ENCODE peak calls at places on chromosomes 7 and 10, in four cellular contexts. One of them, this sample, is unnamed.

GRCh38 chr10:80536361-80536835 is 1.3 kb upstream of the SH2D4B start:
- DNase-seq in lower lobe of right lung: no peak
- DNase-seq in IMR-90: no peak
- DNase-seq in PC-3: no peak
- DNase-seq in this sample: no peak

GRCh38 chr10:105647354-105647753 is 1006.3 kb downstream of the SORCS3 start:
- DNase-seq in lower lobe of right lung: no peak
- DNase-seq in IMR-90: no peak
- DNase-seq in PC-3: no peak
- DNase-seq in this sample: no peak

GRCh38 chr7:91310829-91311460 is 46.7 kb downstream of the FZD1 start:
- DNase-seq in lower lobe of right lung: no peak
- DNase-seq in IMR-90: peak; percentile 52
- DNase-seq in PC-3: peak; percentile 31
- DNase-seq in this sample: peak; percentile 4

GRCh38 chr7:43888983-43889945 is 17.1 kb downstream of the URGCP start:
- DNase-seq in lower lobe of right lung: no peak
- DNase-seq in IMR-90: peak; percentile 51
- DNase-seq in PC-3: no peak
- DNase-seq in this sample: no peak

GRCh38 chr7:37287093-37287492 is 161.6 kb downstream of the ELMO1 start:
- DNase-seq in lower lobe of right lung: no peak
- DNase-seq in IMR-90: no peak
- DNase-seq in PC-3: no peak
- DNase-seq in this sample: no peak

GRCh38 chr10:14225374-14225773 is 105.3 kb downstream of the FRMD4A start:
- DNase-seq in lower lobe of right lung: no peak
- DNase-seq in IMR-90: no peak
- DNase-seq in PC-3: no peak
- DNase-seq in this sample: no peak

GRCh38 chr7:132162745-132163144 is 413.5 kb downstream of the PLXNA4 start:
- DNase-seq in lower lobe of right lung: no peak
- DNase-seq in IMR-90: no peak
- DNase-seq in PC-3: no peak
- DNase-seq in this sample: no peak

GRCh38 chr10:85008493-85009181 is 680.2 kb downstream of the CCSER2 start:
- DNase-seq in lower lobe of right lung: no peak
- DNase-seq in IMR-90: no peak
- DNase-seq in PC-3: no peak
- DNase-seq in this sample: peak; percentile 31

GRCh38 chr7:105797652-105798051 is 78.7 kb downstream of the ATXN7L1 start:
- DNase-seq in lower lobe of right lung: no peak
- DNase-seq in IMR-90: no peak
- DNase-seq in PC-3: no peak
- DNase-seq in this sample: no peak

GRCh38 chr7:2859952-2860351 is 15.8 kb upstream of the GNA12 start:
- DNase-seq in lower lobe of right lung: no peak
- DNase-seq in IMR-90: no peak
- DNase-seq in PC-3: no peak
- DNase-seq in this sample: no peak

GRCh38 chr10:18359839-18360238 is 219.6 kb downstream of the CACNB2 start:
- DNase-seq in lower lobe of right lung: no peak
- DNase-seq in IMR-90: no peak
- DNase-seq in PC-3: no peak
- DNase-seq in this sample: no peak
- H3K27ac ChIP-seq in lower lobe of right lung: no peak overlapping the region
- H3K27ac ChIP-seq in IMR-90: no peak overlapping the region
- H3K27ac ChIP-seq in PC-3: no peak overlapping the region
- H3K27ac ChIP-seq in this sample: no peak overlapping the region

GRCh38 chr10:4082851-4083250 is 297.8 kb upstream of the KLF6 start:
- DNase-seq in lower lobe of right lung: no peak
- DNase-seq in IMR-90: no peak
- DNase-seq in PC-3: no peak
- DNase-seq in this sample: no peak

GRCh38 chr10:4081691-4082111 is 296.7 kb upstream of the KLF6 start:
- DNase-seq in lower lobe of right lung: no peak
- DNase-seq in IMR-90: no peak
- DNase-seq in PC-3: no peak
- DNase-seq in this sample: no peak

GRCh38 chr10:4083509-4084003 is 298.5 kb upstream of the KLF6 start:
- DNase-seq in lower lobe of right lung: no peak
- DNase-seq in IMR-90: no peak
- DNase-seq in PC-3: no peak
- DNase-seq in this sample: peak; percentile 22

GRCh38 chr10:4088354-4089066 is 303.5 kb upstream of the KLF6 start:
- DNase-seq in lower lobe of right lung: no peak
- DNase-seq in IMR-90: no peak
- DNase-seq in PC-3: no peak
- DNase-seq in this sample: no peak

GRCh38 chr10:4086041-4086886 is 301.3 kb upstream of the KLF6 start:
- DNase-seq in lower lobe of right lung: no peak
- DNase-seq in IMR-90: no peak
- DNase-seq in PC-3: no peak
- DNase-seq in this sample: no peak
- H3K27ac ChIP-seq in lower lobe of right lung: no peak overlapping the region
- H3K27ac ChIP-seq in IMR-90: no peak overlapping the region
- H3K27ac ChIP-seq in PC-3: no peak overlapping the region
- H3K27ac ChIP-seq in this sample: peak overlapping the region; percentile 40

GRCh38 chr10:49092477-49092876 is 22.8 kb downstream of the VSTM4 start:
- DNase-seq in lower lobe of right lung: no peak
- DNase-seq in IMR-90: no peak
- DNase-seq in PC-3: no peak
- DNase-seq in this sample: no peak

GRCh38 chr10:49090696-49091338 is 24.5 kb downstream of the VSTM4 start:
- DNase-seq in lower lobe of right lung: no peak
- DNase-seq in IMR-90: no peak
- DNase-seq in PC-3: no peak
- DNase-seq in this sample: no peak

GRCh38 chr10:49091450-49092210 is 23.7 kb downstream of the VSTM4 start:
- DNase-seq in lower lobe of right lung: no peak
- DNase-seq in IMR-90: no peak
- DNase-seq in PC-3: no peak
- DNase-seq in this sample: no peak

GRCh38 chr10:49089152-49089788 is 26.1 kb downstream of the VSTM4 start:
- DNase-seq in lower lobe of right lung: no peak
- DNase-seq in IMR-90: no peak
- DNase-seq in PC-3: no peak
- DNase-seq in this sample: no peak

GRCh38 chr10:49089789-49090595 is 25.3 kb downstream of the VSTM4 start:
- DNase-seq in lower lobe of right lung: no peak
- DNase-seq in IMR-90: peak; percentile 45
- DNase-seq in PC-3: no peak
- DNase-seq in this sample: peak; percentile 61
- H3K27ac ChIP-seq in lower lobe of right lung: peak overlapping the region; percentile 34
- H3K27ac ChIP-seq in IMR-90: no peak overlapping the region
- H3K27ac ChIP-seq in PC-3: no peak overlapping the region
- H3K27ac ChIP-seq in this sample: no peak overlapping the region

GRCh38 chr7:148721390-148721789 is 22.7 kb downstream of the CUL1 start:
- DNase-seq in lower lobe of right lung: no peak
- DNase-seq in IMR-90: no peak
- DNase-seq in PC-3: no peak
- DNase-seq in this sample: no peak

GRCh38 chr7:148723166-148723559 is 24.5 kb downstream of the CUL1 start:
- DNase-seq in lower lobe of right lung: no peak
- DNase-seq in IMR-90: no peak
- DNase-seq in PC-3: no peak
- DNase-seq in this sample: no peak

GRCh38 chr7:148723846-148724245 is 25.1 kb downstream of the CUL1 start:
- DNase-seq in lower lobe of right lung: no peak
- DNase-seq in IMR-90: no peak
- DNase-seq in PC-3: no peak
- DNase-seq in this sample: no peak

GRCh38 chr7:148720472-148720871 is 21.8 kb downstream of the CUL1 start:
- DNase-seq in lower lobe of right lung: no peak
- DNase-seq in IMR-90: no peak
- DNase-seq in PC-3: no peak
- DNase-seq in this sample: no peak

DNA sequence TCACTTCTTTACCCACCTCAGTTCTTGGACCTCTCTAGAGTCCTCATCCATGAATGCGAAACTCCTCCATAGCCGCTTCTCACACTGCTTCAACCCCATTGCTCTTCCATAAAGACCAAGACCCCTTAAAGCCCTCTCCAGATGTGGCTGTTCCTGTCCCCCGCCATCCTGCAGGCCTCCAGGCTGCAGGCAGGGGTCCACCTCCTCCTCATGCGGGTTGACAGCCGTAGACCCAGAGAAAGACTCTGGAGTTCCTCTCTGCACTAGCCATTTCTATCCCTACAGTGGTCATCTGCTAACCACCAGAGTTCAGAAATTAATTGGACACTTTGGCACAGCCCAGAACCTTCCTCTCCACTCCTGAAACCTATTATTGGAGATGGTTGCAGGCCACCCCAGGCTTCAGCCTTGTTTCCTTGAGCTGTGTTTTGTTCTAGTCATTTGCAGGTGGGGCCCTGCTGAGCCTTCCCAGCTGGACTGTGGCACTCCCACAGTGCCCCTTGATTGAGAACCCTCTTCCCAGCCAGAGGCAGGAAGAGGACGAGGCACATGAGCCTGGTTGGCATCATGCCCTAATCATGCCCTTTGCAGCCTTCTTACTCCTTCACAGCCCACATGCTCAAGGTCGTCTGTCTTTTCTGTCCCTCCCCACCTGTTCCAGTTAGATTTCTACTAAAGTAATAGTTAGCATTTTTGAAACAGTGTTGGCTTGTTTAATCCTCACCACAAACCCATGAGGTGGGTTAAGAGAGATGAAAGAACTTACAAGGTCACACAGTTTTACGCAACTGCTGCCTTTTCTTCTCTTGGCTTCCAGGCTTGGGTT is 23.9 kb downstream of the CUL1 start:
- DNase-seq in lower lobe of right lung: no peak
- DNase-seq in IMR-90: no peak
- DNase-seq in PC-3: no peak
- DNase-seq in this sample: peak; percentile 56
- H3K27ac ChIP-seq in lower lobe of right lung: no peak overlapping the region
- H3K27ac ChIP-seq in IMR-90: no peak overlapping the region
- H3K27ac ChIP-seq in PC-3: no peak overlapping the region
- H3K27ac ChIP-seq in this sample: no peak overlapping the region

DNA sequence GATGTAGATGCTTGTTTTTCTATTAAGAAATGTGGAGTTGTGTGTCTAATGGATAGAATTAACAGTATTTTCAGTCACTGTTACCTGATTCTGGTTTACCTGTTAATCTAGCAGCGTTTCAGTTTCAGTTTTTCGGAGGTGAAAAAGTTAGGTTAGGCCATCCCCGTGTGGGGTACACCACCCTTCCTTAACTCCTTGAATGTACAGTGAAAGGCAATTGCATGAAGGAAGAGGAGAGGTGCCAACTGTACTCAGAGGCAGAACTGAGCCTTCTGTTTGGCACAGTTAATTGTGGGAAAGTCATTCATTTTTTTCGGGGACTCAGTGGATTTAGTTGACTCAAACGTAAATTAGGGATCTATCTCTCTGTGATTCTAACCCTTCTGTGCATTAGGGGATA is 35.6 kb downstream of the RPA3 start:
- DNase-seq in lower lobe of right lung: no peak
- DNase-seq in IMR-90: no peak
- DNase-seq in PC-3: no peak
- DNase-seq in this sample: no peak
- H3K27ac ChIP-seq in lower lobe of right lung: peak overlapping the region; percentile 8
- H3K27ac ChIP-seq in IMR-90: no peak overlapping the region
- H3K27ac ChIP-seq in PC-3: no peak overlapping the region
- H3K27ac ChIP-seq in this sample: peak overlapping the region; percentile 85

DNA sequence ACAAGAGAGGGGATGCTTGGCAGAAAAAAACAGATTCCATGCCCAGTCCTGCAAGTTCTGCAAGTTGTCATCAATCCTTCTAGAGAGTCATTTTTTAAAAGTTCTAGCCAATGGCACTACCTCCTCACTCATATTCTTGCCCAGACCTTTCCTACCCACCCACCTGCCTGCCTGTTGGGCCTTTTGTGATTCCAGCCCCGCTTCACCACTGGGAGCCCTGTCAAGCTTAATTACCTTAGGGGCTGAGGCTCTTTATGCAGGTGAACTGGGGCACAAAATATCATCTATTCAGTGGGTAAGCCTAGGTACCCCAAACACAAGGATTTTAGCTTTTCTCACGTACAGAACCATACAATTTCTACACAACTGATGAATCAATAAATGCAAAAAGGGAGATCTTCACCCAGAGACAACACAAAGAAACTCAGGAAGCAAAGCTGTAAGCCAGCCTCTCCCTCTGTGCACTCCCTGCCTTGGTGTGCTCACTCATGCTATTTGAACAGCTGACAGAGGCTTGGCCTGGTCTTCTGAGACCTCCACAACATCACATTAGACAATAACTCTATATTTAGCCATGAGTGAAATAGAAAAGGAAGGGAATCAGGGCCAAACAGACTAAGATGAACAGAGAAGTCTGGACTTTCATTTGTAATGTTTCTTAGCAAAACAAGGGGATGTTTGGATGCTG is 222.6 kb downstream of the HTR7 start:
- DNase-seq in lower lobe of right lung: no peak
- DNase-seq in IMR-90: no peak
- DNase-seq in PC-3: no peak
- DNase-seq in this sample: no peak
- H3K27ac ChIP-seq in lower lobe of right lung: no peak overlapping the region
- H3K27ac ChIP-seq in IMR-90: no peak overlapping the region
- H3K27ac ChIP-seq in PC-3: no peak overlapping the region
- H3K27ac ChIP-seq in this sample: no peak overlapping the region

GRCh38 chr7:130290745-130291144 is 2.2 kb upstream of the CPA4 start:
- DNase-seq in lower lobe of right lung: no peak
- DNase-seq in IMR-90: peak; percentile 77
- DNase-seq in PC-3: peak; percentile 85
- DNase-seq in this sample: no peak
- H3K27ac ChIP-seq in lower lobe of right lung: no peak overlapping the region
- H3K27ac ChIP-seq in IMR-90: no peak overlapping the region
- H3K27ac ChIP-seq in PC-3: peak overlapping the region; percentile 50
- H3K27ac ChIP-seq in this sample: no peak overlapping the region

GRCh38 chr10:129690248-129691070 is 223.4 kb downstream of the MGMT start:
- DNase-seq in lower lobe of right lung: no peak
- DNase-seq in IMR-90: no peak
- DNase-seq in PC-3: peak; percentile 44
- DNase-seq in this sample: no peak
- H3K27ac ChIP-seq in lower lobe of right lung: no peak overlapping the region
- H3K27ac ChIP-seq in IMR-90: no peak overlapping the region
- H3K27ac ChIP-seq in PC-3: peak overlapping the region; percentile 75
- H3K27ac ChIP-seq in this sample: no peak overlapping the region

GRCh38 chr10:110790913-110791525 is 80.7 kb upstream of the PDCD4 start:
- DNase-seq in lower lobe of right lung: no peak
- DNase-seq in IMR-90: peak; percentile 52
- DNase-seq in PC-3: no peak
- DNase-seq in this sample: no peak

GRCh38 chr10:110793128-110793812 is 78.5 kb upstream of the PDCD4 start:
- DNase-seq in lower lobe of right lung: no peak
- DNase-seq in IMR-90: no peak
- DNase-seq in PC-3: no peak
- DNase-seq in this sample: peak; percentile 48

GRCh38 chr10:110792476-110792875 is 79.3 kb upstream of the PDCD4 start:
- DNase-seq in lower lobe of right lung: no peak
- DNase-seq in IMR-90: no peak
- DNase-seq in PC-3: no peak
- DNase-seq in this sample: no peak

GRCh38 chr10:110789604-110790428 is 81.9 kb upstream of the PDCD4 start:
- DNase-seq in lower lobe of right lung: no peak
- DNase-seq in IMR-90: no peak
- DNase-seq in PC-3: no peak
- DNase-seq in this sample: peak; percentile 36

GRCh38 chr10:110791541-110792073 is 80.1 kb upstream of the PDCD4 start:
- DNase-seq in lower lobe of right lung: no peak
- DNase-seq in IMR-90: no peak
- DNase-seq in PC-3: no peak
- DNase-seq in this sample: no peak
- H3K27ac ChIP-seq in lower lobe of right lung: no peak overlapping the region
- H3K27ac ChIP-seq in IMR-90: peak overlapping the region; percentile 84
- H3K27ac ChIP-seq in PC-3: no peak overlapping the region
- H3K27ac ChIP-seq in this sample: no peak overlapping the region